ENCODE peak calls at places on chromosome 5, in four cellular contexts. J is WTC11, N is HEK293T, O is HepG2. P is an unnamed sample.

GRCh38 chr5:995318-995717 is 13.3 kb upstream of the NKD2 start:
- DNase-seq in J (no peak), O (no peak), N (no peak), P (no peak)

GRCh38 chr5:157387683-157388093 is 72.3 kb upstream of the NIPAL4 start:
- DNase-seq in O (peak; percentile 23), N (no peak), J (no peak), P (no peak)

GRCh38 chr5:101915559-101915958 is 380.5 kb downstream of the SLCO4C1 start:
- DNase-seq in O (no peak), N (no peak), J (no peak), P (no peak)

GRCh38 chr5:155082401-155082800 is 68.8 kb downstream of the KIF4B start:
- DNase-seq in O (no peak), J (no peak), N (no peak), P (no peak)

GRCh38 chr5:57302643-57303042 is 128.8 kb downstream of the GPBP1 start:
- DNase-seq in O (no peak), N (no peak), J (no peak), P (no peak)

GRCh38 chr5:17305964-17306725 is 88.7 kb downstream of the BASP1 start:
- DNase-seq in N (peak; percentile 49), J (no peak), O (peak; percentile 9), P (no peak)

GRCh38 chr5:101455851-101456250 is 552.8 kb upstream of the ST8SIA4 start:
- DNase-seq in J (no peak), N (no peak), O (no peak), P (no peak)

GRCh38 chr5:1800470-1801060 is 642 bp upstream of the NDUFS6 start:
- DNase-seq in N (no peak), O (peak; percentile 25), J (no peak), P (no peak)

GRCh38 chr5:141430332-141431113 is at the start of gene PCDHGA12:
- DNase-seq in O (peak; percentile 24), N (peak; percentile 18), J (no peak), P (peak; percentile 52)

GRCh38 chr5:38060354-38060753 is 198.0 kb upstream of the EGFLAM start:
- DNase-seq in O (peak; percentile 80), J (no peak), N (no peak), P (no peak)

GRCh38 chr5:138953370-138954256 is 78.5 kb upstream of the LRRTM2 start:
- DNase-seq in O (no peak), N (no peak), J (no peak), P (peak; percentile 39)

GRCh38 chr5:34586117-34586885 is 69.8 kb upstream of the RAI14 start:
- DNase-seq in N (no peak), J (no peak), O (peak; percentile 73), P (peak; percentile 32)

DNA sequence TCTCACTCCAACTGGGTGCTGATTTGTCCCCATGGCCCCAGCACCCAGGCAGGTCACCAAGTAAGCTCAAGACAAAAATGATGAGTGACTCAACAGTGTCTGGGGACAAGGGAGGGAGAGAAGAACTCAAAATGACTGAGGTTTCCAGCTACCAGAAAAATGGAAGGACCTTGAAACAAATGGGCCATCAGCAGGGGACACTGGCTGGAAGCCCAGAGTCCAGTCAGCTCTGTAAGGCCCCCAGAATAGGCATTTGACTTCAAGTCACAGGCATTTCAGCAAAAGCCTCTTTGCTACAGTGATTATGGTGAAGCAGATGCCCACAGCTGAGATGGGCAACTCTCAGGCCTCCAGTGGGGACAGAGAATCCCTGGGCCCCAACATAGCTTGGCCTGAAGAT is 139.0 kb upstream of the GABRP start:
- DNase-seq in J (no peak), N (no peak), O (no peak), P (no peak)
- TF ChIP-seq ELF4 in J (no peak), N (no peak), O (no peak), P (no peak)

DNA sequence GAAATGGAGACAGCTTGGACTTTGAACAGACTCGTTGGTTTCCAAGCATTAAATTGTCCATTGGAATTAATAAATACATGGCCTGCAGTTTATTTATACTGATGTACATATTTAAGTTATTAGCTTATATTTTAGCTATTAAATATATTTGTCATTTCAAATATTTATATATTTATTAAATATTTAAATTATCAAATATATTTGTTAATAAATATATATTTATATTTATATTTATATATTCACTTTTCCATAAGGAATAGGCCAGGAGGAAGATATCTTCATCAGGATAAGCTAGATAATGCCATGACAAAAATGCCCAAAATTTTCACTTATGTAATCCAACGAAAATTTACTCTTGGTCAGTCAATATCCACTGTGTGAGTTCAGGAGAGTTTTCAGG is 229.9 kb downstream of the ZNF608 start:
- DNase-seq in O (no peak), N (no peak), J (no peak), P (no peak)
- TF ChIP-seq ELF4 in O (no peak), N (no peak), J (no peak), P (no peak)

GRCh38 chr5:170542691-170543275 is 39.0 kb downstream of the KCNIP1 start:
- DNase-seq in J (no peak), O (no peak), N (no peak), P (no peak)

GRCh38 chr5:170538970-170539586 is 35.3 kb downstream of the KCNIP1 start:
- DNase-seq in J (no peak), N (no peak), O (no peak), P (no peak)

GRCh38 chr5:170540276-170540675 is 36.5 kb downstream of the KCNIP1 start:
- DNase-seq in O (no peak), N (no peak), J (no peak), P (no peak)

GRCh38 chr5:170538096-170538465 is 34.3 kb downstream of the KCNIP1 start:
- DNase-seq in O (no peak), N (no peak), J (no peak), P (no peak)

DNA sequence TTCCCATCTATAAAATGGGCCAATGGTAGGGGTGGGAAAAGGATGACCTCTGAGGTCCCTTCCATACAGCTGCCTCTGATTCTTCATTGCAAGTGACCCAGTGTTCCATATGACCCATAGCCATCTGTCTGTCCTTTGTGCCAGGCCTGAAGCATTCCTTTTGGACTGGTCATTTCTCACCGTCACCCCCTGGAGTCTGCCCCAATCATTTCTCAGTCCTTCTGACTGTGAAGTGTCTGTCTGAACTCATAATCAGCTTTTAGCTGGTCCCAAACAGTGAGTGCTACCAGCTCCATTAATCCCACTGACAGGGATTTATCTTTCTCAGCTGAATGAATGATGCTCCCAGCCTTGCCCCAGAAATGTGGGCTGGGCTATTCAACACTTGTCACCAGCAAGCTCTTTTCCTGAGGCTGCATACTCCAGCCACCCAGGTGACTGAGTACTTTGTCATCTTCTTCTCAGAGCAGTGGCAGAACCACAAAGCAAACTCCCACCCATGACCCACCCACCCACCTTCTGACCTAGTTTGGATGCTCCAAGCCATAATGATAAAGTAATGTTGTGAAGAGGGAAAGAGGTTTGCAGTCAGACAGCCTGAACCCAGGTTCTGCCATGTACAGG is 37.4 kb downstream of the KCNIP1 start:
- DNase-seq in N (no peak), O (no peak), J (no peak), P (no peak)
- TF ChIP-seq ELF4 in N (no peak), O (no peak), J (no peak), P (no peak)

GRCh38 chr5:15577831-15578230 is 77.9 kb downstream of the FBXL7 start:
- DNase-seq in J (no peak), O (no peak), N (no peak), P (no peak)
- TF ChIP-seq ELF4 in J (no peak), O (no peak), N (no peak), P (no peak)